ENCODE peak calls at places on chromosome 18, in four cellular contexts. V, G, U and F are unnamed samples.

GRCh38 chr18:7629416-7629815 is 62.3 kb downstream of the PTPRM start:
- DNase-seq in G (no peak), V (no peak), U (no peak), F (no peak)

GRCh38 chr18:31100598-31101147 is 1.5 kb downstream of the DSC2 start:
- DNase-seq in V (peak; percentile 83), G (peak; percentile 75), U (no peak), F (no peak)

GRCh38 chr18:49520661-49521145 is 33.7 kb upstream of the C18orf32 start:
- DNase-seq in G (no peak), V (no peak), U (peak; percentile 41), F (no peak)

GRCh38 chr18:49249523-49249922 is 210.9 kb downstream of the DYM start:
- DNase-seq in G (no peak), U (peak; percentile 66), V (no peak), F (no peak)

GRCh38 chr18:70450658-70451253 is 161.9 kb downstream of the SOCS6 start:
- DNase-seq in U (peak; percentile 29), V (peak; percentile 14), G (no peak), F (no peak)

GRCh38 chr18:23864620-23865019 is 149.9 kb upstream of the TTC39C start:
- DNase-seq in G (no peak), U (no peak), V (no peak), F (no peak)

GRCh38 chr18:50902797-50903196 is 23.9 kb downstream of the ME2 start:
- DNase-seq in V (no peak), U (no peak), G (no peak), F (no peak)

GRCh38 chr18:40935423-40935822 is 1019.6 kb upstream of the PIK3C3 start:
- DNase-seq in G (no peak), V (peak; percentile 6), U (peak; percentile 32), F (no peak)

GRCh38 chr18:72674710-72675109 is 130.6 kb upstream of the CBLN2 start:
- DNase-seq in V (no peak), G (no peak), U (no peak), F (no peak)

GRCh38 chr18:55546873-55547704 is 40.9 kb downstream of the TCF4 start:
- DNase-seq in G (no peak), V (no peak), U (no peak), F (no peak)

GRCh38 chr18:79754022-79754761 is 43.5 kb upstream of the KCNG2 start:
- DNase-seq in V (no peak), G (peak; percentile 69), U (no peak), F (no peak)

GRCh38 chr18:22847392-22847791 is 85.7 kb upstream of the RBBP8 start:
- DNase-seq in G (no peak), V (no peak), U (no peak), F (no peak)

GRCh38 chr18:53004798-53005197 is 664.8 kb downstream of the DCC start:
- DNase-seq in V (peak; percentile 49), U (peak; percentile 4), G (no peak), F (no peak)

GRCh38 chr18:10420561-10421352 is 33.7 kb upstream of the APCDD1 start:
- DNase-seq in V (no peak), G (no peak), U (no peak), F (no peak)

GRCh38 chr18:34932792-34933466 is 108.3 kb upstream of the MAPRE2 start:
- DNase-seq in V (no peak), U (no peak), G (no peak), F (no peak)

GRCh38 chr18:61578846-61579245 is 245.6 kb downstream of the CDH20 start:
- DNase-seq in U (no peak), G (no peak), V (no peak), F (no peak)

GRCh38 chr18:46073474-46074331 is 1.6 kb upstream of the PSTPIP2 start:
- DNase-seq in U (peak; percentile 85), G (peak; percentile 50), V (peak; percentile 67), F (peak; percentile 76)

GRCh38 chr18:51588616-51589015 is 391.1 kb upstream of the MEX3C start:
- DNase-seq in V (no peak), U (no peak), G (no peak), F (no peak)

GRCh38 chr18:22790545-22791415 is 142.3 kb upstream of the RBBP8 start:
- DNase-seq in U (no peak), G (no peak), V (no peak), F (no peak)

GRCh38 chr18:54140641-54141040 is 83.8 kb downstream of the MBD2 start:
- DNase-seq in G (no peak), V (no peak), U (no peak), F (no peak)

GRCh38 chr18:4107049-4107459 is 348.1 kb downstream of the DLGAP1 start:
- DNase-seq in G (no peak), V (no peak), U (no peak), F (no peak)

GRCh38 chr18:31741096-31741735 is 19.5 kb downstream of the SLC25A52 start:
- DNase-seq in G (no peak), U (peak; percentile 47), V (peak; percentile 33), F (peak; percentile 12)

GRCh38 chr18:36499938-36500337 is 202.4 kb downstream of the FHOD3 start:
- DNase-seq in U (no peak), G (no peak), V (no peak), F (no peak)

GRCh38 chr18:63832470-63832869 is 55.0 kb upstream of the SERPINB2 start:
- DNase-seq in U (peak; percentile 96), V (no peak), G (no peak), F (no peak)

GRCh38 chr18:51135361-51135760 is 62.1 kb downstream of the MEX3C start:
- DNase-seq in G (no peak), V (no peak), U (peak; percentile 38), F (no peak)

GRCh38 chr18:54916507-54916906 is 42.8 kb downstream of the CCDC68 start:
- DNase-seq in G (no peak), V (no peak), U (no peak), F (no peak)

GRCh38 chr18:24397131-24397693 is 412 bp downstream of the OSBPL1A start:
- DNase-seq in G (no peak), V (peak; percentile 56), U (peak; percentile 55), F (peak; percentile 17)

GRCh38 chr18:6719914-6720692 is 9.4 kb upstream of the ARHGAP28 start:
- DNase-seq in U (peak; percentile 74), G (no peak), V (no peak), F (no peak)

GRCh38 chr18:10936211-10937053 is 212.9 kb downstream of the PIEZO2 start:
- DNase-seq in V (no peak), U (no peak), G (no peak), F (no peak)

GRCh38 chr18:31302991-31303390 is 15.0 kb upstream of the DSG1 start:
- DNase-seq in V (no peak), U (peak; percentile 69), G (no peak), F (no peak)

GRCh38 chr18:65057439-65058083 is 693.3 kb upstream of the CDH7 start:
- DNase-seq in V (peak; percentile 45), U (no peak), G (no peak), F (no peak)

GRCh38 chr18:12651651-12652050 is 6.3 kb downstream of the SPIRE1 start:
- DNase-seq in G (no peak), U (no peak), V (no peak), F (no peak)

GRCh38 chr18:3995476-3996102 is 459.5 kb downstream of the DLGAP1 start:
- DNase-seq in G (no peak), V (peak; percentile 86), U (peak; percentile 69), F (peak; percentile 38)

DNA sequence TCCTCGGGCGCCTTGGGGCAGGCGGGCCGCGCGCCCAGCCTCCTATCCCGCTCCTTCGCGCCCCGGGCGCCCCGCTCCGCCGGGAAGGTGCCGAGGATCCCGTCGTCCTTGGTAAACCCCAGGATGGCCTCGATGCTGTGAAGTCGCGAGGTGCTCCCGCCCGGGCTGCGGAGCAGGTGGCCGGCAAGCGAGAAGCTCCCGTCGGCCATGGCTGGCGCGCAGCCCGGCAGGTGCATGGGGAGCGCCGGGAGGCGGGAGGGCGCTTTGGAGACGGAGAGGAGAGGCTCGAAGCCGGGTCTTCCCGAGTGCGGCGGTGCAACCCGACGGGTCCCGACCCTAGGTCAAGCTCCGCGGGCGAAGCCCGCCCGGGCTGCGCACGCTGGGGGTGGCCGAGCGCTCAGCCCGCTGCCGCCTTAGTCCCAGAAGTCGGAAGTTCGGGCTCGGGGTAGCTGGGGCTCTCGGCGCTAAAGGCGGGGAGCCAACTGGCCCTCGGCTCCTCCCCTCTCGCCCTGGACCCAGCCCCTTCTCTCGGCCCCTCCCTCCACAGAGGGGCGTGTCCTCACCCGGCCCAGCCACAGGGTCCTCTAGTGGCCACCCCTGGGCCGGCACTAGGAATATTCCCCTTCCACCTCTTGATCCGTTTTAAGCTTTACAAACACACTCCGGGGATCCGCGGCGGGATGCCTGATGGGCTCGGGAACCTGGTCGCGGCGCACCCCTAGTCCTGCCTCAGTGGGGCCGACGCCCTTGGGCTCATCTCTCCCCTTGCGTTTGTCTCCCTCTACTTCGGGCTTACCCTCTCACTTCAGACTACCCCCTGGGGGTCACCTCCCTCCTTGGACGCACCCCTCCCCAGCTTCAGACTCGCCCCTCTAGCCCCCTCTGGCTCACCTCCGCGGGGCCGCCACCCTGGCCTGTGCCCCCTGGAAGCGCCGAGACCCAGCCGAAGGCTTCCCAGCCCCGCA is at the start of gene RAX:
- DNase-seq in U (no peak), G (peak; percentile 72), V (peak; percentile 71), F (no peak)
- H3K9me3 ChIP-seq in U (no peaks in the 10 kb centered on the region), G (no peaks in the 10 kb centered on the region), V (no peaks in the 10 kb centered on the region), F (no peaks in the 10 kb centered on the region)

DNA sequence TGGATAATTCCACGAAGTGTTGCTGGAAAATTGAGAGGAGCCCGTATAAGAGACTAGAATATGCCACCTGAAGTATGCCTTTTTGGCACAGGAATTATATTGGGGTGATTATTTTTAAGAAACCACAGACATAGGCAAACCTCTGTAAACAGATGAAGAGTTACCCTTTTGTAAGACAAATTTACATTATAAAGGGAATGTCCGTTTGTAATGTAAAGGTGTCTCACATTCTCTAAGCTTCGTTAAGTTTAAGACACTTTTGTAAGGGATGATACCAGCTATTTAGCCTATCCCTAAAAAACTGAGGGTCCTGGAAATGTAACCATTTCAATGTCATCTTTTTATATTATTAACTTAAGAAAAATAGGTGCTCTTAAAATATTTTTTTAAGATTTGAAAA is 432.8 kb upstream of the SYT4 start:
- DNase-seq in G (no peak), V (no peak), U (no peak), F (no peak)
- H3K9me3 ChIP-seq in G (no peaks in the 10 kb centered on the region), V (no peaks in the 10 kb centered on the region), U (no peaks in the 10 kb centered on the region), F (no peaks in the 10 kb centered on the region)

GRCh38 chr18:69328086-69328485 is 72.6 kb upstream of the DOK6 start:
- DNase-seq in U (no peak), G (peak; percentile 59), V (no peak), F (no peak)

GRCh38 chr18:69330345-69330744 is 70.3 kb upstream of the DOK6 start:
- DNase-seq in V (no peak), G (no peak), U (no peak), F (no peak)

DNA sequence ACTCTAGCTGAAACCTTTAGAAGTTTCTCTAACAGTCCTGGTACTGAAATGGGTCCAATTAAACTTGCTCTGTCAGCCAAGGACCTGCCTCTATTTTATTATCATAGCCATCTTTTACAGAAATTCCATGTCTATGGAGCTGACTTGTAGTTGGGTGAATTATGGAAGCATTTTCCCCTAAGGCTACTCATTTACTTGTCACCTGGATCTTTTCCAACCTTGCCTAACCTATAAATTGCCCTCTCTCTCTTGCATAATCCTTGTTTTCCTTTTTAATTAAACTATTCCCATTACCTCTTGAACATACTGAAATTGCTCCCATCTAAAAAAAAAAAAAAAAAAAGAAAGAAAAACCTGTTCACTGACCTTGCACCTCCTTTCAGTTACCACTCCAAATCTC is 74.6 kb upstream of the DOK6 start:
- DNase-seq in U (no peak), V (no peak), G (no peak), F (no peak)
- H3K9me3 ChIP-seq in U (no peaks in the 10 kb centered on the region), V (no peaks in the 10 kb centered on the region), G (no peaks in the 10 kb centered on the region), F (no peaks in the 10 kb centered on the region)

DNA sequence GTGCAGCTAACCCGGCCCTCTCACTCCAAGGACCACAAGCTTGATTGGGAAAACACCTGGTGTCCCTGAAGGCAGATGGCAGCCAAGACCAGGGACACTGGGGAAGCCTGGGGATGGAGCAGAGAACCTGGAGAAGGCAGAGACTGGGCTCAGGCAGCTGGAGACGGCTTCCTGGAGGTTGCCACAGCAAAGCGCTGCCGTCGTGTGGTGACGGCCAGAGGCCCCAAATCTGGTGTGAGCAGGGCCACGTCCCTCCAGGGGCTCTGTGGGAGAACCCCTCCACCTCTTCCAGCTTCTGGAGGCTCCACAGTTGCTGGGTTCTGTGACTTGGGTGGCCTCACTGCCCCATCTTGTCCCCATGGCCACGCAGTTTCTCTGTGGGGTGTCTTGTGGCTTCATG is 484.9 kb upstream of the SALL3 start:
- DNase-seq in U (no peak), V (no peak), G (no peak), F (no peak)
- H3K9me3 ChIP-seq in U (no peaks in the 10 kb centered on the region), V (no peaks in the 10 kb centered on the region), G (no peaks in the 10 kb centered on the region), F (peaks cover 6% of the 10 kb centered on the region)